ENCODE peak calls at places on chromosomes 4 and X, in nine cellular contexts. B is RWPE2, O is sigmoid colon, C is NT2/D1, R is H9, M is aorta, N is SJSA1, J is heart left ventricle, P is fibroblast of lung. V is an unnamed sample. For H3K9me3, the result is how much of the 10 kb centered on the place peaks cover.

GRCh38 chr4:3786196-3786869 is 20.1 kb downstream of the ADRA2C start:
- DNase-seq in B (no peak), O (no peak), C (no peak), R (no peak), M (no peak), N (no peak), J (no peak), P (no peak), V (no peak)

GRCh38 chr4:19707876-19708275 is 543.8 kb upstream of the SLIT2 start:
- DNase-seq in B (no peak), O (no peak), C (no peak), R (no peak), M (no peak), N (no peak), J (no peak), P (no peak), V (no peak)

GRCh38 chr4:7779194-7779768 is 160.4 kb downstream of the AFAP1 start:
- DNase-seq in B (peak), O (peak), C (no peak), R (no peak), M (peak), N (no peak), J (no peak), P (peak), V (peak)

GRCh38 chr4:176539785-176540175 is 220.0 kb downstream of the SPCS3 start:
- DNase-seq in B (no peak), O (no peak), C (no peak), R (no peak), M (no peak), N (peak), J (no peak), P (peak), V (no peak)

GRCh38 chrX:137033774-137034507 is at the start of gene GPR101:
- DNase-seq in B (no peak), O (no peak), C (no peak), R (no peak), M (no peak), N (no peak), J (no peak), P (no peak), V (no peak)

GRCh38 chrX:118847676-118848075 is 24.1 kb downstream of the ZCCHC12 start:
- DNase-seq in B (no peak), O (no peak), C (peak), R (no peak), M (no peak), N (peak), J (no peak), P (peak), V (peak)

GRCh38 chr4:113069212-113069892 is 19.9 kb downstream of the ANK2 start:
- DNase-seq in B (no peak), O (no peak), C (no peak), R (no peak), M (no peak), N (no peak), J (no peak), P (peak), V (no peak)

GRCh38 chrX:21384178-21384577 is 10.0 kb downstream of the CNKSR2 start:
- DNase-seq in B (no peak), O (no peak), C (no peak), R (no peak), M (no peak), N (no peak), J (no peak), P (no peak), V (no peak)

GRCh38 chrX:150363561-150364346 is 637 bp downstream of the MAMLD1 start:
- DNase-seq in B (no peak), O (no peak), C (no peak), R (peak), M (peak), N (peak), J (peak), P (peak), V (peak)

GRCh38 chr4:67820903-67821302 is 62.9 kb downstream of the TMPRSS11D start:
- DNase-seq in B (no peak), O (no peak), C (no peak), R (no peak), M (no peak), N (no peak), J (no peak), P (no peak), V (no peak)

GRCh38 chr4:86720508-86721068 is 126.5 kb downstream of the PTPN13 start:
- DNase-seq in B (no peak), O (no peak), C (no peak), R (no peak), M (no peak), N (no peak), J (no peak), P (peak), V (no peak)

GRCh38 chrX:51931761-51932160 is 38.3 kb downstream of the MAGED1 start:
- DNase-seq in B (no peak), O (no peak), C (no peak), R (no peak), M (no peak), N (no peak), J (no peak), P (peak), V (no peak)

GRCh38 chr4:154677300-154677699 is 64.8 kb upstream of the FGG start:
- DNase-seq in B (no peak), O (no peak), C (no peak), R (no peak), M (no peak), N (no peak), J (no peak), P (no peak), V (no peak)

GRCh38 chr4:1346781-1347409 is at the start of gene UVSSA:
- DNase-seq in B (peak), O (peak), C (peak), R (peak), M (peak), N (peak), J (peak), P (peak), V (peak)

GRCh38 chr4:184401397-184402171 is 72.8 kb downstream of the IRF2 start:
- DNase-seq in B (no peak), O (no peak), C (no peak), R (peak), M (no peak), N (no peak), J (no peak), P (peak), V (no peak)

GRCh38 chrX:154096140-154097002 is 1.1 kb downstream of the MECP2 start:
- DNase-seq in B (no peak), O (no peak), C (no peak), R (no peak), M (no peak), N (no peak), J (peak), P (peak), V (peak)

GRCh38 chrX:19889582-19890342 is 2.4 kb upstream of the SH3KBP1 start:
- DNase-seq in B (peak), O (no peak), C (no peak), R (no peak), M (no peak), N (peak), J (no peak), P (peak), V (no peak)

GRCh38 chr4:184755278-184755677 is 21.4 kb upstream of the CENPU start:
- DNase-seq in B (no peak), O (no peak), C (no peak), R (no peak), M (no peak), N (peak), J (peak), P (peak), V (no peak)

GRCh38 chrX:46811101-46811500 is 25.7 kb upstream of the RP2 start:
- DNase-seq in B (no peak), O (no peak), C (no peak), R (no peak), M (no peak), N (peak), J (no peak), P (no peak), V (no peak)

GRCh38 chr4:13537011-13537831 is 7.1 kb downstream of the NKX3-2 start:
- DNase-seq in B (no peak), O (peak), C (no peak), R (no peak), M (no peak), N (no peak), J (no peak), P (no peak), V (no peak)

GRCh38 chr4:8157944-8158709 is 486 bp downstream of the ABLIM2 start:
- DNase-seq in B (no peak), O (no peak), C (no peak), R (no peak), M (peak), N (no peak), J (no peak), P (no peak), V (no peak)

GRCh38 chr4:125313497-125313896 is 1.3 kb upstream of the FAT4 start:
- DNase-seq in B (no peak), O (peak), C (peak), R (peak), M (no peak), N (peak), J (no peak), P (peak), V (no peak)

GRCh38 chr4:97892596-97893266 is 250.5 kb downstream of the STPG2 start:
- DNase-seq in B (no peak), O (no peak), C (no peak), R (no peak), M (no peak), N (no peak), J (no peak), P (no peak), V (no peak)

GRCh38 chr4:11635336-11635735 is 206.6 kb upstream of the HS3ST1 start:
- DNase-seq in B (no peak), O (no peak), C (no peak), R (no peak), M (no peak), N (no peak), J (no peak), P (peak), V (no peak)

GRCh38 chrX:142999209-142999720 is 26.5 kb upstream of the SPANXN4 start:
- DNase-seq in B (no peak), O (no peak), C (no peak), R (no peak), M (no peak), N (no peak), J (no peak), P (no peak), V (no peak)
- H3K9me3 ChIP-seq in B (under half), O (under half), C (under half), R (under half), M (under half), N (under half), J (under half), P (under half), V (under half)

DNA sequence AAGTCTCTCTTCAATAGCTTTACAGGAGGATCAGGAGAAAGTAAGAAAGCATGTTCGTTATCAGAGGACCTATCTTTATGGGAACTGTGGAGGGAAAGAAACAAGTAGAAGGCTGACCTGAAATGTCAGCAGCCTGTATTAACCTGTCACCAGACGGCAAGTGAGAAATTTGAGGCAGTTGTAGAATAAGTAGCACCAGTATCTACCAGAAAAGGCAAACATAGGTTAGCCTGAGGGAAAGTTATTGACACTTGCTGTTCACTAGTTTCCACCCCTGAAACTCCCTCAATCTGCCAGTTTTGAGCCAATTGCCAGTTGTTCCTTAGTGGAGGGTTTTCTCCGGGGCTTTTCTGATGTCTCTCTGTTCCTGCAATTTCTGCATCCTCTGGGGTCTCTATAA is 36.4 kb downstream of the ZNF81 start:
- DNase-seq in B (no peak), O (no peak), C (no peak), R (no peak), M (no peak), N (no peak), J (no peak), P (no peak), V (no peak)
- H3K9me3 ChIP-seq in B (under half), O (under half), C (under half), R (half or more), M (under half), N (under half), J (under half), P (under half), V (under half)

DNA sequence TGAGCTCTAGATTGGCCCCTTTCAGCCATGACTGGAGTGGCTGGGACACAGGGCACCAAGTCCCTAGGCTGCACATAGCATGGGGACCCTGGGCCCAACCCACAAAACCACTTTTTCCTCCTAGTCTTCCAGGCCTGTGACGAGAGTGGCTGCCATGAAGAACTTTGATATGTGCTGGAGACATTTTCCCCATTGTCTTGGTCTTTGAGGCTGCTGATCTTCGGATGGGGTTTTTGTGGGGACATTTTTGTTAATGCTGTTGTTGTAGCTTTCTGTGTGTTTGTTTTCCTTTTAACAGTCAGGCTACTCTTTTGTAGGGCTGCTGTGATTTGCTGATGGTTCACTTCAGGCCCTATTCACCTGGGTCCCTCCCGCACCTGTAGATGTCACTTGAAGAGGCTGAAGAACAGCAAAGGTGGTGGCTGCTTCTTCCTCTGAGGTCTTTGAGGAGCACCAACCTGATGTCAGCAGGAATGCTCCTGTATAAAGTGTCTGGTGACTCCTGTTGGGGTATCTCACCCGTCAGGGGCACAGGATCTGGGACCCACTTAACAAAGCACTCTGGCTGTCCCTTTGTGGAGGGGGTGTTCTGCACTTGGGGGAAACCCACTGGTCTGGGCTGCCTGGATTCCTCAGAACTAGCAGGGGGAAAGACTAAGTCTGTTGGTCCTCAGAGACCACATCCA is 49.6 kb upstream of the GRID2 start:
- DNase-seq in B (no peak), O (no peak), C (no peak), R (peak), M (no peak), N (no peak), J (no peak), P (no peak), V (no peak)
- H3K9me3 ChIP-seq in B (under half), O (under half), C (under half), R (half or more), M (under half), N (under half), J (under half), P (under half), V (under half)

GRCh38 chrX:56089376-56089775 is 142.8 kb upstream of the KLF8 start:
- DNase-seq in B (no peak), O (no peak), C (no peak), R (no peak), M (no peak), N (no peak), J (no peak), P (no peak), V (no peak)
- H3K9me3 ChIP-seq in B (under half), O (under half), C (under half), R (under half), M (under half), N (under half), J (under half), P (under half), V (under half)